ENCODE peak calls at places on chromosome 21, in ten cellular contexts. N, Z, O, P, H, X, I, K, T and L are unnamed samples.
A peak's percentile ranks its signal among the peaks of the same experiment; 100 is the strongest.

GRCh38 chr21:21714396-21714795 is 716.2 kb downstream of the NCAM2 start:
- DNase-seq in T (peak; percentile 60), O (no peak), X (no peak), I (peak; percentile 30), Z (no peak), K (no peak), N (peak; percentile 84), P (peak; percentile 63), H (no peak), L (no peak)

GRCh38 chr21:26374817-26375216 is 198.3 kb downstream of the CYYR1 start:
- DNase-seq in H (no peak), P (no peak), X (no peak), I (no peak), N (no peak), K (no peak), Z (no peak), O (no peak), T (no peak), L (no peak)

GRCh38 chr21:18522181-18522771 is 118.7 kb upstream of the TMPRSS15 start:
- DNase-seq in I (no peak), H (no peak), T (no peak), P (no peak), N (no peak), Z (no peak), X (no peak), O (peak; percentile 31), K (no peak), L (no peak)

GRCh38 chr21:35236090-35236489 is 187.0 kb upstream of the RUNX1 start:
- DNase-seq in Z (no peak), P (no peak), X (no peak), O (no peak), T (no peak), H (no peak), I (no peak), K (no peak), N (no peak), L (no peak)

GRCh38 chr21:20459838-20460237 is 538.4 kb upstream of the NCAM2 start:
- DNase-seq in Z (no peak), N (no peak), T (no peak), H (no peak), X (no peak), P (no peak), I (no peak), O (no peak), K (no peak), L (no peak)

GRCh38 chr21:33374080-33374873 is 28.9 kb upstream of the IFNGR2 start:
- DNase-seq in K (peak; percentile 67), I (peak; percentile 45), P (peak; percentile 88), H (peak; percentile 52), X (no peak), O (peak; percentile 27), Z (no peak), N (peak; percentile 65), T (no peak), L (no peak)

GRCh38 chr21:26883768-26884167 is 38.6 kb upstream of the ADAMTS1 start:
- DNase-seq in O (no peak), N (no peak), H (no peak), T (no peak), X (no peak), I (no peak), P (peak; percentile 29), Z (no peak), K (no peak), L (no peak)

GRCh38 chr21:39630191-39630591 is 17.5 kb downstream of the B3GALT5 start:
- DNase-seq in Z (no peak), T (no peak), N (no peak), K (no peak), H (no peak), X (no peak), I (peak; percentile 11), P (no peak), O (no peak), L (no peak)

GRCh38 chr21:43971992-43972255 is 40.2 kb upstream of the TRAPPC10 start:
- DNase-seq in O (no peak), T (no peak), Z (no peak), P (no peak), X (no peak), I (no peak), H (no peak), N (no peak), K (no peak), L (no peak)

GRCh38 chr21:33078907-33079582 is 9.1 kb downstream of the OLIG1 start:
- DNase-seq in N (peak; percentile 43), H (no peak), P (peak; percentile 16), T (no peak), O (peak; percentile 62), I (peak; percentile 17), K (peak; percentile 37), X (no peak), Z (no peak), L (no peak)

GRCh38 chr21:19950347-19950746 is 1047.9 kb upstream of the NCAM2 start:
- DNase-seq in K (no peak), I (no peak), X (no peak), P (no peak), N (no peak), T (no peak), H (no peak), Z (no peak), O (no peak), L (no peak)

GRCh38 chr21:34671891-34672290 is 3.1 kb downstream of the CLIC6 start:
- DNase-seq in N (no peak), T (no peak), K (no peak), Z (no peak), O (no peak), P (no peak), I (no peak), X (no peak), H (no peak), L (no peak)

GRCh38 chr21:21114456-21114855 is 116.2 kb downstream of the NCAM2 start:
- DNase-seq in H (no peak), I (no peak), Z (no peak), O (no peak), K (no peak), T (no peak), N (no peak), X (no peak), P (no peak), L (no peak)

GRCh38 chr21:37006521-37007291 is at the start of gene RIPPLY3:
- DNase-seq in Z (no peak), P (peak; percentile 16), H (no peak), K (no peak), N (no peak), X (no peak), O (peak; percentile 50), I (no peak), T (no peak), L (no peak)

GRCh38 chr21:33168886-33169285 is 60.9 kb upstream of the IFNAR2 start:
- DNase-seq in K (no peak), X (no peak), T (no peak), I (no peak), N (no peak), O (no peak), P (no peak), H (no peak), Z (no peak), L (no peak)

GRCh38 chr21:42404534-42404933 is 832 bp downstream of the UBASH3A start:
- DNase-seq in N (no peak), Z (no peak), P (no peak), H (no peak), K (peak; percentile 63), I (no peak), O (no peak), T (no peak), X (no peak), L (no peak)
- H3K4me3 ChIP-seq in N (no peak overlapping the region), Z (no peak overlapping the region), P (no peak overlapping the region), H (no peak overlapping the region), K (peak overlapping the region; percentile 67), I (no peak overlapping the region), O (no peak overlapping the region), T (no peak overlapping the region), X (peak overlapping the region; percentile 28), L (no peak overlapping the region)

GRCh38 chr21:41472769-41473548 is 35.0 kb downstream of the TMPRSS2 start:
- DNase-seq in T (no peak), N (no peak), K (no peak), O (no peak), I (no peak), P (no peak), X (no peak), H (no peak), Z (no peak), L (no peak)
- TF ChIP-seq CTCF in T (no peak), N (no peak), K (no peak), O (no peak), I (no peak), P (no peak), X (no peak), H (no peak), Z (no peak), L (no peak)

GRCh38 chr21:38379171-38379570 is 119.1 kb downstream of the ERG start:
- DNase-seq in N (no peak), O (no peak), I (no peak), H (no peak), Z (peak; percentile 44), T (no peak), X (no peak), K (no peak), P (no peak), L (no peak)

GRCh38 chr21:38376693-38377092 is 119.9 kb downstream of the KCNJ15 start:
- DNase-seq in O (no peak), Z (peak; percentile 56), T (no peak), X (no peak), P (peak; percentile 12), N (no peak), I (no peak), H (peak; percentile 22), K (no peak), L (no peak)

GRCh38 chr21:38380391-38381137 is 117.7 kb downstream of the ERG start:
- DNase-seq in K (no peak), I (no peak), Z (peak; percentile 52), H (no peak), O (no peak), P (peak; percentile 45), T (peak; percentile 22), X (no peak), N (no peak), L (peak; percentile 78)

GRCh38 chr21:38377165-38378093 is 120.6 kb downstream of the KCNJ15 start:
- DNase-seq in N (no peak), I (no peak), Z (peak; percentile 38), O (no peak), K (no peak), P (no peak), H (no peak), T (no peak), X (no peak), L (no peak)

GRCh38 chr21:38376235-38376634 is 119.4 kb downstream of the KCNJ15 start:
- DNase-seq in Z (peak; percentile 55), I (no peak), T (no peak), N (no peak), O (no peak), X (no peak), H (no peak), P (no peak), K (no peak), L (no peak)
- H3K4me3 ChIP-seq in Z (no peak overlapping the region), I (no peak overlapping the region), T (no peak overlapping the region), N (no peak overlapping the region), O (no peak overlapping the region), X (peak overlapping the region; percentile 36), H (peak overlapping the region; percentile 40), P (no peak overlapping the region), K (no peak overlapping the region), L (no peak overlapping the region)

DNA sequence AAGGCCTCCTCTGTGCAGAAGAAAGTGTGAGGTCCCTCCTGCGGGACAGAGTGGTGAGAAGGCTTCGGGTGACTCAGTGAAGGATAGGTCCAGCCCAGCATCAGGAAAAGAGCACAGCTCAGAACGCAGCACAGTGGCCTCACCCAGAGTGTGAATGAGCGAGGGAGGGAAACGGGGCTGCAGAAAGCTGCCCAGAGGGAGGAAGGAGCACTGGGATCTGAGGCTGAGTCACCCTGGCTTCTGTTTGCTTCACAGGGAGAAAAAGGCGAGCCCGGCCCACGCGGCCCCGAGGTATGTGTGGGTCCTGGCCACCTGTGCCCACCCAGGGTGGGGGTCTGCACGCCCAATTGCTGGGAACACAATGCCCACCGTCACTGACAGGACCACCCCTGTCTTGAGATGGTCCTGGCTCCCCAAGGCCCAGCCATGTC is 24.3 kb downstream of the COL6A2 start:
- DNase-seq in X (no peak), Z (no peak), H (peak; percentile 14), O (no peak), N (peak; percentile 75), P (peak; percentile 61), T (no peak), K (no peak), I (no peak), L (no peak)
- TF ChIP-seq CTCF in X (no peak), Z (no peak), H (no peak), O (no peak), N (no peak), P (no peak), T (no peak), K (no peak), I (no peak), L (no peak)